ENCODE peak calls at places on chromosomes 13 and 19, in seven cellular contexts. One of them, this sample, is unnamed.

GRCh38 chr13:80716610-80717081 is 375.7 kb upstream of the SPRY2 start:
- DNase-seq in fibroblast of lung: no peak
- DNase-seq in spleen: peak; percentile 29
- DNase-seq in colonic mucosa: no peak
- DNase-seq in tibial artery: no peak
- DNase-seq in IMR-90: no peak
- DNase-seq in endothelial cell of umbilical vein: peak; percentile 28
- DNase-seq in this sample: no peak

GRCh38 chr13:75910591-75910990 is 274.5 kb downstream of the LMO7 start:
- DNase-seq in fibroblast of lung: no peak
- DNase-seq in spleen: no peak
- DNase-seq in colonic mucosa: no peak
- DNase-seq in tibial artery: no peak
- DNase-seq in IMR-90: no peak
- DNase-seq in endothelial cell of umbilical vein: no peak
- DNase-seq in this sample: no peak

GRCh38 chr19:23804676-23805075 is 46.0 kb upstream of the ZNF681 start:
- DNase-seq in fibroblast of lung: no peak
- DNase-seq in spleen: no peak
- DNase-seq in colonic mucosa: no peak
- DNase-seq in tibial artery: no peak
- DNase-seq in IMR-90: no peak
- DNase-seq in endothelial cell of umbilical vein: no peak
- DNase-seq in this sample: no peak

GRCh38 chr13:77391475-77391874 is 64.6 kb upstream of the MYCBP2 start:
- DNase-seq in fibroblast of lung: no peak
- DNase-seq in spleen: no peak
- DNase-seq in colonic mucosa: no peak
- DNase-seq in tibial artery: no peak
- DNase-seq in IMR-90: no peak
- DNase-seq in endothelial cell of umbilical vein: no peak
- DNase-seq in this sample: no peak

GRCh38 chr19:19115954-19116353 is 22.3 kb downstream of the TMEM161A start:
- DNase-seq in fibroblast of lung: no peak
- DNase-seq in spleen: no peak
- DNase-seq in colonic mucosa: peak; percentile 54
- DNase-seq in tibial artery: no peak
- DNase-seq in IMR-90: no peak
- DNase-seq in endothelial cell of umbilical vein: no peak
- DNase-seq in this sample: no peak

GRCh38 chr13:106651442-106651841 is 83.5 kb upstream of the ARGLU1 start:
- DNase-seq in fibroblast of lung: peak; percentile 1
- DNase-seq in spleen: no peak
- DNase-seq in colonic mucosa: no peak
- DNase-seq in tibial artery: no peak
- DNase-seq in IMR-90: no peak
- DNase-seq in endothelial cell of umbilical vein: peak; percentile 80
- DNase-seq in this sample: no peak

GRCh38 chr13:98976941-98977340 is 923 bp downstream of the DOCK9 start:
- DNase-seq in fibroblast of lung: peak; percentile 71
- DNase-seq in spleen: no peak
- DNase-seq in colonic mucosa: no peak
- DNase-seq in tibial artery: no peak
- DNase-seq in IMR-90: peak; percentile 12
- DNase-seq in endothelial cell of umbilical vein: peak; percentile 55
- DNase-seq in this sample: no peak

GRCh38 chr19:55461974-55462628 is 659 bp upstream of the ISOC2 start:
- DNase-seq in fibroblast of lung: peak; percentile 31
- DNase-seq in spleen: no peak
- DNase-seq in colonic mucosa: no peak
- DNase-seq in tibial artery: no peak
- DNase-seq in IMR-90: peak; percentile 33
- DNase-seq in endothelial cell of umbilical vein: peak; percentile 57
- DNase-seq in this sample: no peak

GRCh38 chr19:39085392-39085791 is 1.2 kb downstream of the ACP7 start:
- DNase-seq in fibroblast of lung: no peak
- DNase-seq in spleen: no peak
- DNase-seq in colonic mucosa: no peak
- DNase-seq in tibial artery: no peak
- DNase-seq in IMR-90: no peak
- DNase-seq in endothelial cell of umbilical vein: no peak
- DNase-seq in this sample: no peak

GRCh38 chr19:39084732-39085080 is 538 bp downstream of the ACP7 start:
- DNase-seq in fibroblast of lung: no peak
- DNase-seq in spleen: no peak
- DNase-seq in colonic mucosa: no peak
- DNase-seq in tibial artery: no peak
- DNase-seq in IMR-90: no peak
- DNase-seq in endothelial cell of umbilical vein: no peak
- DNase-seq in this sample: no peak

GRCh38 chr19:39090881-39091280 is 6.7 kb downstream of the ACP7 start:
- DNase-seq in fibroblast of lung: no peak
- DNase-seq in spleen: no peak
- DNase-seq in colonic mucosa: no peak
- DNase-seq in tibial artery: no peak
- DNase-seq in IMR-90: no peak
- DNase-seq in endothelial cell of umbilical vein: no peak
- DNase-seq in this sample: no peak

GRCh38 chr19:39086401-39086800 is 2.2 kb downstream of the ACP7 start:
- DNase-seq in fibroblast of lung: no peak
- DNase-seq in spleen: no peak
- DNase-seq in colonic mucosa: no peak
- DNase-seq in tibial artery: no peak
- DNase-seq in IMR-90: no peak
- DNase-seq in endothelial cell of umbilical vein: no peak
- DNase-seq in this sample: no peak

DNA sequence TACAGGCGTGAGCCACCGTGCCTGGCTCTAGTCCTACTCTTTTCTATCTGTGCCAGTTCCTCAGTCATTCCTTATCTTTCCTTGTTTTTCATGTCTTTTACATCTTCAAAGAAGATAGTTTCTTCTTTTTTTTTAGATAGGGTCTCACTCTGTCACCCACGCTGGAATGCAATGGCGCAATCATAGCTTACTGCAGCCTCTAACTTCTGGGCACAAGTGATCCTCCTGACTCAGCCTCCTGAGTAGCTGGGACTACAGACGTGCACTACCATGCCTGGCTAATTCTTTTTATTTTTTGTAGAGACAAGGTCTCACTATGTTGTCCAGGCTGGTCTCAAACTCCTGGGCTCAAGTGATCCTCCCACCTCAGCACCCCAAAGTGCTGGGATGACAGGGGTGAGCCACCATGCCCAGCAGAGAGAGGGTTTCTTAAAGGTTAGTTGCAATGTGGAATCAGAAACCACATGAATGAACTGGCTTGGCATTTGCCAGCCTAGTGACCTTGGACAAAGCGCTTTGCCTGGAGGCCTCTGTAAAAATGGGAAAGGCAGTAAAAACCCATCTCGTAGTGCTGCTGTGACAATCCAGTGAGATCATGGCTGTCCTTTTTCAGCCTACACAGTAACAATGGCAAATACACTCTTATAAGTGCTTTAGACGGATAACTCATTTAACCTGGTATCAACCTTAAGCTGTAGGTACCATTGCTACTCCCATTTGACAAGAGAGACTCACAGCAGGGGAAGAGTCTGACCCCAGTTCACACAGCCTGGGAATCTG is 3.9 kb downstream of the ACP7 start:
- DNase-seq in fibroblast of lung: no peak
- DNase-seq in spleen: no peak
- DNase-seq in colonic mucosa: no peak
- DNase-seq in tibial artery: no peak
- DNase-seq in IMR-90: no peak
- DNase-seq in endothelial cell of umbilical vein: no peak
- DNase-seq in this sample: no peak
- H3K27me3 ChIP-seq in fibroblast of lung: peaks cover 22% of the 10 kb centered on the region
- H3K27me3 ChIP-seq in spleen: peaks cover 43% of the 10 kb centered on the region
- H3K27me3 ChIP-seq in colonic mucosa: peaks cover 33% of the 10 kb centered on the region
- H3K27me3 ChIP-seq in tibial artery: no peaks in the 10 kb centered on the region
- H3K27me3 ChIP-seq in IMR-90: peaks cover 45% of the 10 kb centered on the region
- H3K27me3 ChIP-seq in endothelial cell of umbilical vein: no peaks in the 10 kb centered on the region
- H3K27me3 ChIP-seq in this sample: peaks cover 18% of the 10 kb centered on the region

GRCh38 chr19:932647-933552 is 7.1 kb downstream of the ARID3A start:
- DNase-seq in fibroblast of lung: peak; percentile 93
- DNase-seq in spleen: peak; percentile 86
- DNase-seq in colonic mucosa: peak; percentile 61
- DNase-seq in tibial artery: peak; percentile 50
- DNase-seq in IMR-90: peak; percentile 94
- DNase-seq in endothelial cell of umbilical vein: no peak
- DNase-seq in this sample: peak; percentile 70

GRCh38 chr19:933553-933882 is 7.7 kb downstream of the ARID3A start:
- DNase-seq in fibroblast of lung: no peak
- DNase-seq in spleen: no peak
- DNase-seq in colonic mucosa: no peak
- DNase-seq in tibial artery: no peak
- DNase-seq in IMR-90: no peak
- DNase-seq in endothelial cell of umbilical vein: no peak
- DNase-seq in this sample: no peak

GRCh38 chr19:934197-934840 is 8.5 kb downstream of the ARID3A start:
- DNase-seq in fibroblast of lung: no peak
- DNase-seq in spleen: no peak
- DNase-seq in colonic mucosa: no peak
- DNase-seq in tibial artery: no peak
- DNase-seq in IMR-90: no peak
- DNase-seq in endothelial cell of umbilical vein: no peak
- DNase-seq in this sample: no peak

GRCh38 chr19:929523-930258 is 3.9 kb downstream of the ARID3A start:
- DNase-seq in fibroblast of lung: no peak
- DNase-seq in spleen: no peak
- DNase-seq in colonic mucosa: no peak
- DNase-seq in tibial artery: no peak
- DNase-seq in IMR-90: no peak
- DNase-seq in endothelial cell of umbilical vein: no peak
- DNase-seq in this sample: no peak

DNA sequence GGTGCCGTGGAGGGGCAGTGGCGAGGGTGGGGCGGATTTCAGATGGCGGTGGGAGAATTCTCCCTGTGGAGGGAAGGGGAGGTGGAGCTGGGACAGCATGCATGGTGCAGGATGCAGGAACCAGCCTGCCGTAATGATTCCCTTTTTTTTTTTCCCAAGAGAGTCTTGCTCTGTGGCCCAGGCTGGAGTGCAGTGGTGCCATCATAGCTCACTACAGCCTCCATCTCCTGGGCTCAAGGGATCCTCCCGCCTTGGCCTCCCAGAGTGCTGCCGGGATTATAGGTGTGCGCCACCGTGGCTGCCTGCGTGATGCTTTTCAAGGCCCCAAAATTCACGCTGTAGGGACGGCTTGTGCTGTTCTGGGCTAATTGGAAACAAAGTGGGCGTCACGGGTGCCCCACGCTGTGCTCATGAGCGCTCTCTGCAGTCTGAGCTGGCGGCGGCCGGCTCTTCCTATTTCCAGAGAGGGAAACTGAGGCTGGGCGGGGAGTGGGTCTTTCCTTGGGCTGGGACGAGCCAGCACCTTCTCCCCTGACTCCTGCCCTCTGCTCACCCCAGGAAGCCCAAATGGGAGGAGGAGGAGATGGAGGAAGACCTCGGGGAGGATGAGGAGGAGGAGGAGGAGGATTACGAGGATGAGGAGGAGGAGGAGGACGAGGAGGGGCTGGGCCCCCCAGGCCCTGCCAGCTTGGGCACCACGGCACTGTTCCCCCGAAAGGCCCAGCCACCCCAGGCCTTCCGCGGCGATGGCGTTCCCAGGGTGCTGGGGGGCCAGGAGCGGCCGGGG is 6.2 kb downstream of the ARID3A start:
- DNase-seq in fibroblast of lung: no peak
- DNase-seq in spleen: no peak
- DNase-seq in colonic mucosa: no peak
- DNase-seq in tibial artery: no peak
- DNase-seq in IMR-90: no peak
- DNase-seq in endothelial cell of umbilical vein: no peak
- DNase-seq in this sample: no peak
- H3K27ac ChIP-seq in fibroblast of lung: peak overlapping the region; percentile 90
- H3K27ac ChIP-seq in spleen: no peak overlapping the region
- H3K27ac ChIP-seq in colonic mucosa: peak overlapping the region; percentile 47
- H3K27ac ChIP-seq in tibial artery: no peak overlapping the region
- H3K27ac ChIP-seq in IMR-90: peak overlapping the region; percentile 98
- H3K27ac ChIP-seq in endothelial cell of umbilical vein: no peak overlapping the region
- H3K27ac ChIP-seq in this sample: no peak overlapping the region

DNA sequence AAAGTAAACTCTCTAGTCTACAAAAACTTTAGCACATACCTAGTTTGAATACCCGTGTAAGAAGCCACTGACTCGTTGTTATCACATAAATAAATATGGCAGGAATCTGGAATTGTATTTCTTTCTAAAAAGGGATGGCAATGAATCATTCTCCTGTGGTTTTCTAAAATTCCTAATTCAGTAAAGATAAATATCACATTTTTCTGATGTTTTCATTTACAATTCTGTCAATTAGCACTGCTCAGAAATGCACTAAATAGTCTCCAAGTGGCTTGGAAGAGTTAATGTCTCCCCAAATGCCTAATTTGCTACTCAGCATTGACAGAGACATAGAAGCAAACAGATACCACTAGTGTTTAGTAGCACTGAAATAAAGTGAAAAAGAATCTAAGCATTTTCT is 547.7 kb upstream of the SLITRK1 start:
- DNase-seq in fibroblast of lung: peak; percentile 89
- DNase-seq in spleen: no peak
- DNase-seq in colonic mucosa: no peak
- DNase-seq in tibial artery: no peak
- DNase-seq in IMR-90: peak; percentile 40
- DNase-seq in endothelial cell of umbilical vein: no peak
- DNase-seq in this sample: peak; percentile 13
- TF ChIP-seq CTCF in fibroblast of lung: no peak
- TF ChIP-seq CTCF in spleen: no peak
- TF ChIP-seq CTCF in colonic mucosa: no peak
- TF ChIP-seq CTCF in tibial artery: no peak
- TF ChIP-seq CTCF in IMR-90: no peak
- TF ChIP-seq CTCF in endothelial cell of umbilical vein: no peak
- TF ChIP-seq CTCF in this sample: no peak

DNA sequence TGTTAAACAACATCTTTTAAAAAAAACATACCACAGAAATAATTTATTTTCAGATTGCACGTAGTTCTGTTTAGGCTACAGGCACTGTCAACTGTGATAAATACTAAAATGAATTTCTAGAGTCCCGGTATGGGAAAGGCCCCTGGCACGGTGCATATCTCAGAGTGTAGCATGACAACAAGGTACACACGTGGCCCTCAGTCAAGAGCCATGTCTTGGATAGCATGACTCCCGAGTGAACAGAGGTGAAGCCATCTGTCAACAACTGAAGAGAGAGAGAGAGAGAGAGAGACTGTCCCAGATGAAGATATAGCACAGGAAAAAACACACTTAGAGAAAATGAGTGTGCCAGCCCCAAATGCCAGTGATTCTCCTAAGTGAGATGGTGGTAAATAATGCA is 297.4 kb downstream of the MYO16 start:
- DNase-seq in fibroblast of lung: no peak
- DNase-seq in spleen: no peak
- DNase-seq in colonic mucosa: no peak
- DNase-seq in tibial artery: no peak
- DNase-seq in IMR-90: no peak
- DNase-seq in endothelial cell of umbilical vein: no peak
- DNase-seq in this sample: no peak
- H3K27me3 ChIP-seq in fibroblast of lung: no peaks in the 10 kb centered on the region
- H3K27me3 ChIP-seq in spleen: no peaks in the 10 kb centered on the region
- H3K27me3 ChIP-seq in colonic mucosa: no peaks in the 10 kb centered on the region
- H3K27me3 ChIP-seq in tibial artery: no peaks in the 10 kb centered on the region
- H3K27me3 ChIP-seq in IMR-90: peaks cover 4% of the 10 kb centered on the region
- H3K27me3 ChIP-seq in endothelial cell of umbilical vein: peaks cover 18% of the 10 kb centered on the region
- H3K27me3 ChIP-seq in this sample: no peaks in the 10 kb centered on the region

This sample was measured in brain microvascular endothelial cell.